ENCODE peak calls at places on chromosomes 7 and 10, in eight cellular contexts. One of them, this sample, is unnamed.

GRCh38 chr10:71294091-71294561 is 24.9 kb upstream of the SLC29A3 start:
- DNase-seq in stimulated activated CD4-positive, alpha-beta T cell treated with anti-CD3 and anti-CD28 coated beads, Interleukin-4, amount 100 ng/mL, for 24 hours: no peak
- DNase-seq in AG09309: no peak
- DNase-seq in lung microvascular endothelial cell: no peak
- DNase-seq in stromal cell of bone marrow: no peak
- DNase-seq in amniotic epithelial cell: peak; percentile 4
- DNase-seq in NCI-H1105 treated with DMSO at 0.1 percent for 48 hours: no peak
- DNase-seq in EL: no peak
- DNase-seq in this sample: no peak

GRCh38 chr10:109966961-109967738 is 40.6 kb upstream of the ADD3 start:
- DNase-seq in stromal cell of bone marrow: no peak
- DNase-seq in lung microvascular endothelial cell: peak; percentile 85
- DNase-seq in NCI-H1105 treated with DMSO at 0.1 percent for 48 hours: no peak
- DNase-seq in EL: peak; percentile 64
- DNase-seq in stimulated activated CD4-positive, alpha-beta T cell treated with anti-CD3 and anti-CD28 coated beads, Interleukin-4, amount 100 ng/mL, for 24 hours: no peak
- DNase-seq in amniotic epithelial cell: peak; percentile 84
- DNase-seq in AG09309: no peak
- DNase-seq in this sample: no peak

GRCh38 chr10:47278152-47278473 is 21.9 kb upstream of the GDF10 start:
- DNase-seq in stromal cell of bone marrow: no peak
- DNase-seq in AG09309: no peak
- DNase-seq in EL: no peak
- DNase-seq in lung microvascular endothelial cell: no peak
- DNase-seq in stimulated activated CD4-positive, alpha-beta T cell treated with anti-CD3 and anti-CD28 coated beads, Interleukin-4, amount 100 ng/mL, for 24 hours: no peak
- DNase-seq in amniotic epithelial cell: no peak
- DNase-seq in NCI-H1105 treated with DMSO at 0.1 percent for 48 hours: no peak
- DNase-seq in this sample: no peak

GRCh38 chr10:129467346-129468119 is 492 bp downstream of the MGMT start:
- DNase-seq in EL: peak; percentile 11
- DNase-seq in amniotic epithelial cell: peak; percentile 13
- DNase-seq in NCI-H1105 treated with DMSO at 0.1 percent for 48 hours: no peak
- DNase-seq in lung microvascular endothelial cell: no peak
- DNase-seq in stimulated activated CD4-positive, alpha-beta T cell treated with anti-CD3 and anti-CD28 coated beads, Interleukin-4, amount 100 ng/mL, for 24 hours: no peak
- DNase-seq in stromal cell of bone marrow: peak; percentile 2
- DNase-seq in AG09309: no peak
- DNase-seq in this sample: no peak

GRCh38 chr7:46525876-46526275 is 604.8 kb upstream of the IGFBP3 start:
- DNase-seq in amniotic epithelial cell: no peak
- DNase-seq in lung microvascular endothelial cell: peak; percentile 35
- DNase-seq in stimulated activated CD4-positive, alpha-beta T cell treated with anti-CD3 and anti-CD28 coated beads, Interleukin-4, amount 100 ng/mL, for 24 hours: no peak
- DNase-seq in EL: no peak
- DNase-seq in stromal cell of bone marrow: no peak
- DNase-seq in AG09309: no peak
- DNase-seq in NCI-H1105 treated with DMSO at 0.1 percent for 48 hours: peak; percentile 11
- DNase-seq in this sample: no peak

GRCh38 chr10:60943372-60944158 is 420 bp downstream of the RHOBTB1 start:
- DNase-seq in EL: peak; percentile 65
- DNase-seq in amniotic epithelial cell: peak; percentile 45
- DNase-seq in lung microvascular endothelial cell: peak; percentile 86
- DNase-seq in stimulated activated CD4-positive, alpha-beta T cell treated with anti-CD3 and anti-CD28 coated beads, Interleukin-4, amount 100 ng/mL, for 24 hours: no peak
- DNase-seq in stromal cell of bone marrow: no peak
- DNase-seq in AG09309: no peak
- DNase-seq in NCI-H1105 treated with DMSO at 0.1 percent for 48 hours: no peak
- DNase-seq in this sample: no peak

GRCh38 chr7:111587126-111587525 is 24.8 kb upstream of the IMMP2L start:
- DNase-seq in lung microvascular endothelial cell: no peak
- DNase-seq in NCI-H1105 treated with DMSO at 0.1 percent for 48 hours: no peak
- DNase-seq in EL: no peak
- DNase-seq in stromal cell of bone marrow: no peak
- DNase-seq in AG09309: no peak
- DNase-seq in stimulated activated CD4-positive, alpha-beta T cell treated with anti-CD3 and anti-CD28 coated beads, Interleukin-4, amount 100 ng/mL, for 24 hours: no peak
- DNase-seq in amniotic epithelial cell: no peak
- DNase-seq in this sample: no peak

GRCh38 chr7:142629588-142630260 is 119.5 kb upstream of the PRSS1 start:
- DNase-seq in stimulated activated CD4-positive, alpha-beta T cell treated with anti-CD3 and anti-CD28 coated beads, Interleukin-4, amount 100 ng/mL, for 24 hours: no peak
- DNase-seq in NCI-H1105 treated with DMSO at 0.1 percent for 48 hours: no peak
- DNase-seq in lung microvascular endothelial cell: peak; percentile 30
- DNase-seq in EL: peak; percentile 54
- DNase-seq in AG09309: no peak
- DNase-seq in stromal cell of bone marrow: peak; percentile 6
- DNase-seq in amniotic epithelial cell: peak; percentile 31
- DNase-seq in this sample: no peak

GRCh38 chr7:91264083-91264923 is at the start of gene FZD1:
- DNase-seq in EL: peak; percentile 98
- DNase-seq in amniotic epithelial cell: peak; percentile 98
- DNase-seq in NCI-H1105 treated with DMSO at 0.1 percent for 48 hours: peak; percentile 98
- DNase-seq in AG09309: peak; percentile 96
- DNase-seq in lung microvascular endothelial cell: peak; percentile 97
- DNase-seq in stromal cell of bone marrow: peak; percentile 99
- DNase-seq in stimulated activated CD4-positive, alpha-beta T cell treated with anti-CD3 and anti-CD28 coated beads, Interleukin-4, amount 100 ng/mL, for 24 hours: peak; percentile 48
- DNase-seq in this sample: peak; percentile 97

GRCh38 chr7:128201690-128202085 is 39.4 kb upstream of the LEP start:
- DNase-seq in amniotic epithelial cell: no peak
- DNase-seq in stimulated activated CD4-positive, alpha-beta T cell treated with anti-CD3 and anti-CD28 coated beads, Interleukin-4, amount 100 ng/mL, for 24 hours: no peak
- DNase-seq in AG09309: no peak
- DNase-seq in stromal cell of bone marrow: no peak
- DNase-seq in lung microvascular endothelial cell: no peak
- DNase-seq in NCI-H1105 treated with DMSO at 0.1 percent for 48 hours: no peak
- DNase-seq in EL: no peak
- DNase-seq in this sample: no peak